ENCODE peak calls at places on chromosomes 13 and 19, in five cellular contexts. K is ascending aorta, H is fibroblast of lung, X is heart right ventricle, J is NT2/D1. R is an unnamed sample. For H3K27me3, the result is how much of the 10 kb centered on the place peaks cover.

GRCh38 chr19:10473192-10473591 is 30.0 kb downstream of the KEAP1 start:
- DNase-seq in J (no peak), X (no peak), H (no peak), K (no peak), R (no peak)

GRCh38 chr13:21967871-21968270 is 297.0 kb downstream of the FGF9 start:
- DNase-seq in X (no peak), H (no peak), J (peak), K (no peak), R (no peak)

GRCh38 chr13:98829541-98829940 is 77.1 kb upstream of the SLC15A1 start:
- DNase-seq in X (no peak), H (no peak), K (no peak), J (no peak), R (no peak)

GRCh38 chr13:47890146-47890814 is 110.8 kb downstream of the SUCLA2 start:
- DNase-seq in J (no peak), H (no peak), K (no peak), X (no peak), R (no peak)

GRCh38 chr13:98960331-98961203 is 17.3 kb downstream of the DOCK9 start:
- DNase-seq in K (no peak), X (no peak), H (no peak), J (no peak), R (no peak)

GRCh38 chr19:28170066-28170465 is 1042.9 kb downstream of the UQCRFS1 start:
- DNase-seq in K (no peak), J (no peak), H (no peak), X (no peak), R (no peak)

GRCh38 chr19:927044-927706 is 1.3 kb downstream of the ARID3A start:
- DNase-seq in H (no peak), J (no peak), X (no peak), K (no peak), R (no peak)

GRCh38 chr13:112638919-112639318 is 50.9 kb upstream of the ATP11A start:
- DNase-seq in X (no peak), J (no peak), H (no peak), K (no peak), R (no peak)

GRCh38 chr13:54890976-54891375 is 1862.4 kb downstream of the OLFM4 start:
- DNase-seq in H (no peak), J (no peak), K (no peak), X (no peak), R (no peak)

GRCh38 chr19:17686027-17686511 is 2.1 kb downstream of the UNC13A start:
- DNase-seq in X (peak), H (peak), J (no peak), K (no peak), R (no peak)
- H3K27me3 ChIP-seq in X (under half), H (under half), J (under half), K (under half), R (under half)

DNA sequence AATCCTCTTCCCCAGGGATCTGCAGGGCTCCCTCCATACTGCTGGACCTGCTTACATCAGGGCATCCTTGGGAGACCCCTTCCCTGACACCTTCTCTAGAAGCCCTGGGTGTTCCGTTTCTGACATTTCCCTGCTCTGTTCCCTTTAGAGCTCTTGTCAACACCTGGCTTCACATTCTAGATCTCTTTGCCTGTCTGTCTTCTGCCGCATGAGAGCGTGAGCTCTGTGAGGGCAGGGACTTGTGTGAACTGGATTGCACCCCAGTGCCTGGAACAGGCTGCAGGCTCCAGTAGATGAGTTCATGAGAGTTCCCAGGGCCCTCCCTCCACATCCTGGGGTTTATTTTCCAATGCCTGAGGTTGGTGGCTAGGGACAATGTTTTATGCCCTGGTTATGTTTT is 651 bp downstream of the CEACAM7 start:
- DNase-seq in K (no peak), H (no peak), X (no peak), J (no peak), R (no peak)
- H3K27me3 ChIP-seq in K (under half), H (under half), X (under half), J (half or more), R (under half)

GRCh38 chr13:52842440-52842839 is 6.0 kb downstream of the PCDH8 start:
- DNase-seq in X (no peak), K (no peak), H (no peak), J (no peak), R (no peak)
- H3K27me3 ChIP-seq in X (half or more), K (under half), H (under half), J (under half), R (under half)

DNA sequence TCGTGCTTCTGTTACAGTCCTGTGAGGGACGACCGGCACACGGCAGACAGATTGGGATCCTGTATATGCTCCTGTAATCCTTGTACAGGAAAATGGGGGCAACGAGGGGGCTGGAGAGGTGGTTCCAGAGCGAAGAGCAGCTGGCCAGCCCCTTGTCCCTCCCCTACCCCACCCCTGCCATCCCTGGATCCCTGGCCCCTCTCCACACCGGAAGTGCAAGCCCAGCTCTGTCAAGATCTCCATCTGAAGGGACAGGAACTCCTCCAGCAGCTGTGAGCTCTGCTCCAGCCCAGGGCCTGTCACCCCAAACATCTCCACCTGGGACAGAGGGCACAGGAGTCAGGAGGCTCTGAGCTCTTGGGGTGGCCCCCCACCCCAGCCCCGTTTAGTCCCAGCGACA is 5.5 kb upstream of the CCER2 start:
- DNase-seq in K (no peak), H (no peak), X (no peak), J (no peak), R (no peak)
- H3K27me3 ChIP-seq in K (under half), H (under half), X (under half), J (under half), R (under half)

GRCh38 chr19:30385666-30386065 is 13.5 kb downstream of the ZNF536 start:
- DNase-seq in H (no peak), J (no peak), K (no peak), X (no peak), R (no peak)
- H3K27me3 ChIP-seq in H (under half), J (under half), K (under half), X (under half), R (under half)

GRCh38 chr13:25225970-25226369 is 53.9 kb upstream of the AMER2 start:
- DNase-seq in X (no peak), J (no peak), H (no peak), K (no peak), R (no peak)
- H3K27me3 ChIP-seq in X (under half), J (under half), H (under half), K (under half), R (under half)

DNA sequence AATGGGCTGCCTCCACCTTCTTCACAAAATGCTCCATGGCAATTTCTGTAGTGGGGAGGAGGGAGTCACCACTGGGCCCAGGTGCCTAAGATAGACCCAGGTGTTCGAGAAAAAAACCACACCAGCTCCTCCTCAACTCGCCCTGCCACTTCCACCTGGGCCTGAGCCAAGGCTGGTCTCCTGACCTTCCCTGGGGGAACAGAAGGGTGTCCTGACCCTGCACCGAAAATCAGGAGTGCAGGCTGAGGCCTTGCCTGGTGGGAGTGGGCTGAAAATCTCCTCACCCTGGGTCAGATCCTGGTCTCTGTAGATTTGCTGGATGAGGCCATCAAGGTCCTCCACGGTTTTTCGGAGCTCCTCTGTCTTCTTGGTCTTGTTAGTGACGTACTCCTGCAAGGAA is 17.6 kb upstream of the AKAP8 start:
- DNase-seq in J (no peak), X (no peak), K (no peak), H (no peak), R (no peak)
- H3K27me3 ChIP-seq in J (under half), X (under half), K (under half), H (under half), R (under half)